ENCODE peak calls at places on chromosome 1, in four cellular contexts. One of them, this sample, is unnamed.
A peak's percentile ranks its signal among the peaks of the same experiment; 100 is the strongest.

GRCh38 chr1:237608433-237608832 is 282.3 kb downstream of the ZP4 start:
- DNase-seq in K562: no peak
- DNase-seq in H1: no peak
- DNase-seq in GM12892: no peak
- DNase-seq in this sample: no peak

GRCh38 chr1:228919919-228920318 is 184.6 kb downstream of the RHOU start:
- DNase-seq in K562: no peak
- DNase-seq in H1: no peak
- DNase-seq in GM12892: no peak
- DNase-seq in this sample: no peak

GRCh38 chr1:61638296-61638695 is 86.6 kb downstream of the TM2D1 start:
- DNase-seq in K562: no peak
- DNase-seq in H1: no peak
- DNase-seq in GM12892: no peak
- DNase-seq in this sample: no peak

GRCh38 chr1:56578963-56579875 is at the start of gene PLPP3:
- DNase-seq in K562: peak; percentile 27
- DNase-seq in H1: peak; percentile 80
- DNase-seq in GM12892: peak; percentile 27
- DNase-seq in this sample: no peak

GRCh38 chr1:46643368-46643775 is 24.8 kb downstream of the ATPAF1 start:
- DNase-seq in K562: no peak
- DNase-seq in H1: no peak
- DNase-seq in GM12892: no peak
- DNase-seq in this sample: no peak

GRCh38 chr1:218510153-218510772 is 165.1 kb downstream of the TGFB2 start:
- DNase-seq in K562: no peak
- DNase-seq in H1: no peak
- DNase-seq in GM12892: no peak
- DNase-seq in this sample: no peak

GRCh38 chr1:29122662-29122986 is 1.1 kb downstream of the TMEM200B start:
- DNase-seq in K562: no peak
- DNase-seq in H1: peak; percentile 75
- DNase-seq in GM12892: no peak
- DNase-seq in this sample: no peak

GRCh38 chr1:246789454-246790339 is 65.5 kb downstream of the SCCPDH start:
- DNase-seq in K562: no peak
- DNase-seq in H1: no peak
- DNase-seq in GM12892: no peak
- DNase-seq in this sample: no peak

GRCh38 chr1:227927971-227928741 is 19.6 kb downstream of the WNT9A start:
- DNase-seq in K562: no peak
- DNase-seq in H1: no peak
- DNase-seq in GM12892: no peak
- DNase-seq in this sample: no peak

GRCh38 chr1:161266096-161266679 is 7.6 kb downstream of the PCP4L1 start:
- DNase-seq in K562: no peak
- DNase-seq in H1: no peak
- DNase-seq in GM12892: no peak
- DNase-seq in this sample: no peak

GRCh38 chr1:59298710-59299346 is 1.9 kb downstream of the FGGY start:
- DNase-seq in K562: no peak
- DNase-seq in H1: no peak
- DNase-seq in GM12892: no peak
- DNase-seq in this sample: no peak

GRCh38 chr1:153609585-153609907 is 3.4 kb downstream of the S100A16 start:
- DNase-seq in K562: no peak
- DNase-seq in H1: no peak
- DNase-seq in GM12892: no peak
- DNase-seq in this sample: no peak

GRCh38 chr1:76075877-76076276 is 1.3 kb downstream of the ST6GALNAC3 start:
- DNase-seq in K562: no peak
- DNase-seq in H1: no peak
- DNase-seq in GM12892: no peak
- DNase-seq in this sample: no peak

GRCh38 chr1:215474940-215475339 is 92.2 kb upstream of the KCTD3 start:
- DNase-seq in K562: no peak
- DNase-seq in H1: no peak
- DNase-seq in GM12892: no peak
- DNase-seq in this sample: no peak

GRCh38 chr1:245645406-245645805 is 490.6 kb downstream of the KIF26B start:
- DNase-seq in K562: no peak
- DNase-seq in H1: no peak
- DNase-seq in GM12892: no peak
- DNase-seq in this sample: no peak

GRCh38 chr1:41363632-41364320 is 2.5 kb downstream of the FOXO6 start:
- DNase-seq in K562: no peak
- DNase-seq in H1: no peak
- DNase-seq in GM12892: peak; percentile 13
- DNase-seq in this sample: no peak

GRCh38 chr1:229627003-229627402 is 956 bp downstream of the URB2 start:
- DNase-seq in K562: no peak
- DNase-seq in H1: no peak
- DNase-seq in GM12892: no peak
- DNase-seq in this sample: no peak

GRCh38 chr1:93581917-93582850 is 99.5 kb downstream of the BCAR3 start:
- DNase-seq in K562: no peak
- DNase-seq in H1: no peak
- DNase-seq in GM12892: no peak
- DNase-seq in this sample: no peak

GRCh38 chr1:170027760-170028159 is 46.7 kb downstream of the KIFAP3 start:
- DNase-seq in K562: no peak
- DNase-seq in H1: no peak
- DNase-seq in GM12892: no peak
- DNase-seq in this sample: no peak

GRCh38 chr1:219123041-219123440 is 50.6 kb upstream of the LYPLAL1 start:
- DNase-seq in K562: no peak
- DNase-seq in H1: no peak
- DNase-seq in GM12892: no peak
- DNase-seq in this sample: no peak

GRCh38 chr1:5660141-5660935 is 331.9 kb downstream of the NPHP4 start:
- DNase-seq in K562: no peak
- DNase-seq in H1: no peak
- DNase-seq in GM12892: no peak
- DNase-seq in this sample: no peak

GRCh38 chr1:79895573-79895972 is 889.0 kb upstream of the ADGRL4 start:
- DNase-seq in K562: no peak
- DNase-seq in H1: no peak
- DNase-seq in GM12892: no peak
- DNase-seq in this sample: no peak

GRCh38 chr1:79896136-79896535 is 889.6 kb upstream of the ADGRL4 start:
- DNase-seq in K562: no peak
- DNase-seq in H1: no peak
- DNase-seq in GM12892: no peak
- DNase-seq in this sample: no peak

GRCh38 chr1:79902418-79902817 is 895.9 kb upstream of the ADGRL4 start:
- DNase-seq in K562: no peak
- DNase-seq in H1: no peak
- DNase-seq in GM12892: no peak
- DNase-seq in this sample: no peak

DNA sequence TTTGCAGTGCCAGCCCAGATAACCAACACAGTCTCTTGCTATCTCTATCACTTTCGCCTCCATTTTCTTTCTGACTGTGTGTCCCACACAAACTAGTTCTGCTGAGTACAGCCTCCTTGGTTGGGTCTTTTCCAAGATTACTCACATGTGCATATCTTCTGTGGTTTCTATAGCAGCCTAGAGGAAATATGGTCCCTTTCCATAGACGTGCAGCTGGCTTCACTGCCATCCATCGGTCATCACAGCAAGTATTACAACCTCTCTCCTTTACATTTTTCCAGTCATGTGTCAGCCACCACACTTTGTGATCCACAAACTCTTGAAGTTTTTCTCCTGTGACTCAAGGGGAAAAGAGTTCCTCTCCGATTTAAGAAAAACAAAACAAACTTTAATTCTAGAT is 893.4 kb upstream of the ADGRL4 start:
- DNase-seq in K562: no peak
- DNase-seq in H1: no peak
- DNase-seq in GM12892: no peak
- DNase-seq in this sample: no peak
- TF ChIP-seq TAF1 in K562: no peak
- TF ChIP-seq TAF1 in H1: no peak
- TF ChIP-seq TAF1 in GM12892: no peak
- TF ChIP-seq TAF1 in this sample: no peak

GRCh38 chr1:9293241-9293511 is 482 bp downstream of the SPSB1 start:
- DNase-seq in K562: no peak
- DNase-seq in H1: no peak
- DNase-seq in GM12892: no peak
- DNase-seq in this sample: no peak

GRCh38 chr1:9293512-9294439 is 1.1 kb downstream of the SPSB1 start:
- DNase-seq in K562: peak; percentile 41
- DNase-seq in H1: peak; percentile 67
- DNase-seq in GM12892: no peak
- DNase-seq in this sample: no peak

GRCh38 chr1:9291914-9292360 is 757 bp upstream of the SPSB1 start:
- DNase-seq in K562: no peak
- DNase-seq in H1: no peak
- DNase-seq in GM12892: no peak
- DNase-seq in this sample: no peak

GRCh38 chr1:9294440-9294773 is 1.7 kb downstream of the SPSB1 start:
- DNase-seq in K562: no peak
- DNase-seq in H1: no peak
- DNase-seq in GM12892: no peak
- DNase-seq in this sample: no peak

DNA sequence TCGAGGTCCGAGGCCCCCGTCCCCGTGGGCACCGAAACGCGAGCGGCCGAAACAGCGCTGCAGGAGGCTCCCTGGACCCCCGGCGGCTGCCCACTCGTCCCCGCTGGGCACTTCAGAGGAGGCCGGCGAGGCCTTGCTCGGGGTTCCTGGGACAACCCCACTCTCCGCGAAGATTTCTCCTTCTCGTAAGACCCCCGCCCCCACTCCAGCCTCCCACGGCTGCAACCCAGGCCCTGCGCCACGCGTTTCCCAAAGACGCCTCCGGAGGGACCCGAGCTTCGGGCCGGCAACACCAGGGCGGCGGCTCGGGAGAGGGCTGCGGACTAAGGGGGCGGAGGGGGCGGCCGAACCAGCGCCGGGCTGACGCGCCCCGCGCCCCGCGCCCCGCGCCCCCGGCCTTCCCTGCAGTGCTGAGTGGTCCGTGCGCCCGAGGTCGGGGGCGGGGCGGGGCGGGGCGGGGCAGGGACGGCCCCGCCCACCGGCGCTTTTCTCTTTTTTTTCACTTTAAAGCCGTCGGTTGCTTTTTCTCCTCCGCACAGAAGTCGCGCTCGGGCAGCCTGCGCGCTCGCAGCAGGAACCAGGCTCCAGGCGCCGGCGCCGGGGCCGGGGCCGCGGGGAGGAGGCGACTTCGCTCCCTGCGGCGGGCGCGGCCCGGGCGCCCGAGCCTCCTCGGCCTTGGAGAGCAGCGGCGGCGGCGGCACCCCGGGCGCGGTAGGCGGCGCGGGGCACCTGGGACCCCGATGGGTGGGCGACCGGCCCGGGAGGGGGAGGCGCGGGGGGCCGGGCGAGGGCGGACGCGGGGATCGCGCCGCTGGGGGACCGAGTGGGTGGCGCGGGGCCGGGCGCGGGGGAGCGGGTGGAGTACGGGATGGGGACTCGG is at the start of gene SPSB1:
- DNase-seq in K562: peak; percentile 71
- DNase-seq in H1: peak; percentile 66
- DNase-seq in GM12892: no peak
- DNase-seq in this sample: no peak
- TF ChIP-seq POLR2A in K562: no peak
- TF ChIP-seq POLR2A in H1: no peak
- TF ChIP-seq POLR2A in GM12892: peak; percentile 66
- TF ChIP-seq POLR2A in this sample: no peak

DNA sequence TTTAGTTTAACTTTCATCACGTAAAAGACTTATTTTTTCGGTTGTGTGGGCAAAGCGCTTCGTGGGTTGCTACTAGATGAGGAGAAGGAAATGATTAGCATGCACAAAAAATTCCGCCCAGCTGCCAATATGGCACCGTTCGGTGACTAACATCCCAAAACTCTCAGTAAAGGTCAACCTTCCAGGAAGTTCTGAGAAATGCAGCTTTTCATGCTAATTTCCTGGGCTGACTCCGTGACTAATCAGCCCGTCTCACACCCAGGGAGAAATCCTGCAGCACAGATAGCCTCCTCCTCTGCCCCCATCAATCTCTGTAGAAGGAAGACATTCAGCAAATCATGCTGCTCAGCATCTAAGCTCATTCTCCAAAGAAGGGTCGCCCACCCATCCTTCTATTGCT is 34.1 kb downstream of the TMCO4 start:
- DNase-seq in K562: peak; percentile 34
- DNase-seq in H1: no peak
- DNase-seq in GM12892: no peak
- DNase-seq in this sample: no peak
- TF ChIP-seq TAF1 in K562: no peak
- TF ChIP-seq TAF1 in H1: no peak
- TF ChIP-seq TAF1 in GM12892: no peak
- TF ChIP-seq TAF1 in this sample: no peak

GRCh38 chr1:67285780-67286488 is 21.7 kb upstream of the IL12RB2 start:
- DNase-seq in K562: no peak
- DNase-seq in H1: no peak
- DNase-seq in GM12892: no peak
- DNase-seq in this sample: no peak
- TF ChIP-seq POLR2A in K562: no peak
- TF ChIP-seq POLR2A in H1: no peak
- TF ChIP-seq POLR2A in GM12892: no peak
- TF ChIP-seq POLR2A in this sample: no peak

DNA sequence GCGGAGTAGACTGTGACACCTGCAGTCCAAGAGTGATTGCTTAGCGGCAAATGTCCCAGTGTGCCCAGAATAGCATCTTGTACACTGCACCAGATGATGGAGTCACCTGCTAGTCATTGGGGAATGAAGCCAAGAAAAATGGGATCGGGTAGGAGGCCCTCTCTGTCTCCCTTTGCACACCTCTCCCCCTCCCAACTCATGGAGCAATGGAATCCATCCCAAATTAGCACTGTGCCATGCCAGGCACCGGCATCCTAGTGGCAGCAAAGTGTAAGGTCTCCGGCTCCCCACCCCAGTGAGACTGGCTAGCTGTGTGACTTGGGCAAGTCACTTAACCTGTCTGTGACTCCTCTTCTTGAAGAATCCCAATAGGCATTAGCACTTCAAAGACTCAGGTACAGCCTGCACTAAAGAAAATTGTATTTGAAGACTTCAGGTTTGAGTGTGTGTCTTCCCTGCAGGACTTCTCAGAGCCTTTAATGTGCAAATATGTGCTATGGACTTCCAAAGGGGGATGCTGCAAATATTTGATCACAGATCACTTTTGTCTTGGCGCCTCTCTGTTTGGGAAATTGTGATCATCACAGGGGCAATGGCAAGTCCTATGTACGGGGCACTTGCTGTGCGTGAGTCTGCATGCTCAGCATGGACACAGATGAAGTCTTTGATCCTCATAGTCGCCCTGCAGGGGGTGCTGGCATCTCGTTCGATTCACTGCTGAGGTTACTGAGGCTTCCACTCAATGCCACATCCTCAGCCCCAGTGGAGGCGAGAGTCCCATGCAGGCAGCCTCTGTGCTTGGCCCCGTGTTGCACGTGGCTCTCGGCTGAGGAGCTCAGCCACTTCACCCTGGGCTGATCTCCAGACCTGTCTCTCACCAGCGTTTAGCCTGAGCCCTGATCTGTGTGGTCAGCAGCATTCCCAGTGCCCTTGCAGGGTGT is 272.9 kb upstream of the C1orf174 start:
- DNase-seq in K562: peak; percentile 27
- DNase-seq in H1: peak; percentile 53
- DNase-seq in GM12892: no peak
- DNase-seq in this sample: no peak
- TF ChIP-seq TAF1 in K562: no peak
- TF ChIP-seq TAF1 in H1: no peak
- TF ChIP-seq TAF1 in GM12892: no peak
- TF ChIP-seq TAF1 in this sample: no peak